ENCODE peak calls at places on chromosomes 4 and X, in four cellular contexts. Z, U, W and O are unnamed samples.
A peak's percentile ranks its signal among the peaks of the same experiment; 100 is the strongest.

GRCh38 chr4:15327311-15328298 is 100.2 kb upstream of the C1QTNF7 start:
- DNase-seq in Z (no peak), U (no peak), W (no peak), O (no peak)

GRCh38 chrX:133838761-133839676 is 146.4 kb downstream of the GPC3 start:
- DNase-seq in Z (peak; percentile 30), U (no peak), W (no peak), O (peak; percentile 32)

GRCh38 chrX:47145408-47146120 is 543 bp downstream of the RBM10 start:
- DNase-seq in Z (no peak), U (no peak), W (no peak), O (no peak)

GRCh38 chr4:7166981-7167700 is 25.2 kb upstream of the SORCS2 start:
- DNase-seq in Z (no peak), U (no peak), W (no peak), O (no peak)

GRCh38 chr4:152220201-152220666 is 315.7 kb downstream of the FBXW7 start:
- DNase-seq in Z (no peak), U (no peak), W (peak; percentile 13), O (no peak)

GRCh38 chr4:59341506-59341905 is 1858.6 kb upstream of the ADGRL3 start:
- DNase-seq in Z (no peak), U (no peak), W (no peak), O (no peak)

GRCh38 chr4:145909773-145910172 is 28.9 kb downstream of the ZNF827 start:
- DNase-seq in Z (no peak), U (no peak), W (no peak), O (no peak)

GRCh38 chr4:111736516-111736915 is 408.7 kb upstream of the FAM241A start:
- DNase-seq in Z (no peak), U (no peak), W (no peak), O (no peak)

GRCh38 chr4:182711211-182711610 is 206.0 kb downstream of the DCTD start:
- DNase-seq in Z (no peak), U (no peak), W (no peak), O (no peak)

GRCh38 chr4:4480685-4481393 is 61.0 kb downstream of the STX18 start:
- DNase-seq in Z (peak; percentile 13), U (no peak), W (no peak), O (peak; percentile 97)

GRCh38 chr4:138275946-138276621 is 33.9 kb upstream of the SLC7A11 start:
- DNase-seq in Z (peak; percentile 83), U (no peak), W (peak; percentile 54), O (peak; percentile 32)

GRCh38 chr4:17934286-17934685 is 87.3 kb downstream of the LCORL start:
- DNase-seq in Z (no peak), U (no peak), W (no peak), O (peak; percentile 23)

GRCh38 chr4:179097741-179098140 is 1655.5 kb upstream of the AGA start:
- DNase-seq in Z (no peak), U (no peak), W (no peak), O (peak; percentile 5)

GRCh38 chrX:39984191-39984956 is 113.4 kb downstream of the BCOR start:
- DNase-seq in Z (no peak), U (no peak), W (no peak), O (peak; percentile 6)

GRCh38 chr4:10893417-10893816 is 208.8 kb upstream of the CLNK start:
- DNase-seq in Z (no peak), U (no peak), W (no peak), O (peak; percentile 3)

GRCh38 chr4:11698846-11699590 is 270.3 kb upstream of the HS3ST1 start:
- DNase-seq in Z (peak; percentile 77), U (no peak), W (peak; percentile 33), O (no peak)

GRCh38 chr4:70895405-70895804 is 6.8 kb upstream of the MOB1B start:
- DNase-seq in Z (no peak), U (no peak), W (no peak), O (peak; percentile 20)

GRCh38 chrX:149962859-149963757 is 24.8 kb upstream of the EOLA2 start:
- DNase-seq in Z (peak; percentile 59), U (no peak), W (peak; percentile 13), O (peak; percentile 74)

GRCh38 chrX:21940356-21940829 is at the start of gene SMS:
- DNase-seq in Z (peak; percentile 66), U (peak; percentile 36), W (peak; percentile 32), O (peak; percentile 51)

GRCh38 chr4:561456-561855 is 14.6 kb downstream of the TMEM271 start:
- DNase-seq in Z (no peak), U (no peak), W (no peak), O (no peak)

GRCh38 chr4:173527103-173527876 is 2.7 kb downstream of the HAND2 start:
- DNase-seq in Z (no peak), U (no peak), W (no peak), O (no peak)

GRCh38 chrX:54495814-54496516 is at the start of gene FGD1:
- DNase-seq in Z (peak; percentile 60), U (peak; percentile 21), W (peak; percentile 60), O (peak; percentile 8)

GRCh38 chr4:89563431-89563830 is 255.8 kb upstream of the GPRIN3 start:
- DNase-seq in Z (no peak), U (no peak), W (no peak), O (no peak)

GRCh38 chrX:49273181-49273727 is 3.7 kb downstream of the PPP1R3F start:
- DNase-seq in Z (no peak), U (no peak), W (no peak), O (no peak)

GRCh38 chr4:150321113-150321512 is 242.9 kb downstream of the DCLK2 start:
- DNase-seq in Z (no peak), U (no peak), W (no peak), O (no peak)

GRCh38 chrX:14920196-14920595 is 47.0 kb downstream of the MOSPD2 start:
- DNase-seq in Z (no peak), U (no peak), W (no peak), O (no peak)

GRCh38 chr4:52844596-52844995 is 17.5 kb upstream of the RASL11B start:
- DNase-seq in Z (no peak), U (no peak), W (no peak), O (no peak)

GRCh38 chr4:1246901-1247810 is 1.8 kb downstream of the CTBP1 start:
- DNase-seq in Z (no peak), U (peak; percentile 23), W (no peak), O (no peak)

GRCh38 chr4:64784125-64784524 is 374.9 kb upstream of the TECRL start:
- DNase-seq in Z (peak; percentile 88), U (no peak), W (no peak), O (no peak)

GRCh38 chr4:39339968-39340367 is 26.2 kb downstream of the RFC1 start:
- DNase-seq in Z (no peak), U (no peak), W (no peak), O (no peak)

GRCh38 chrX:26918633-26919032 is 544.5 kb downstream of the PPP4R3C start:
- DNase-seq in Z (peak; percentile 31), U (no peak), W (no peak), O (peak; percentile 8)

GRCh38 chrX:15451913-15452312 is 41.2 kb downstream of the PIR start:
- DNase-seq in Z (no peak), U (no peak), W (no peak), O (no peak)

GRCh38 chrX:115525486-115525885 is 35.5 kb upstream of the PLS3 start:
- DNase-seq in Z (no peak), U (no peak), W (no peak), O (no peak)